ENCODE peak calls at places on chromosome 13, in four cellular contexts. One of them, this sample, is unnamed.

GRCh38 chr13:98300956-98301641 is 124.0 kb upstream of the RNF113B start:
- DNase-seq in GM12878: no peak
- DNase-seq in HL-60: no peak
- DNase-seq in K562: no peak
- DNase-seq in this sample: no peak

GRCh38 chr13:46648166-46648607 is 95.2 kb downstream of the LRCH1 start:
- DNase-seq in GM12878: no peak
- DNase-seq in HL-60: no peak
- DNase-seq in K562: peak
- DNase-seq in this sample: no peak

GRCh38 chr13:32663660-32664059 is 77.4 kb downstream of the PDS5B start:
- DNase-seq in K562: no peak
- DNase-seq in HL-60: no peak
- DNase-seq in GM12878: no peak
- DNase-seq in this sample: no peak

GRCh38 chr13:109880371-109881346 is 94.3 kb upstream of the IRS2 start:
- DNase-seq in K562: no peak
- DNase-seq in GM12878: no peak
- DNase-seq in HL-60: no peak
- DNase-seq in this sample: no peak

GRCh38 chr13:83881917-83882625 is at the start of gene SLITRK1:
- DNase-seq in K562: peak
- DNase-seq in GM12878: peak
- DNase-seq in HL-60: no peak
- DNase-seq in this sample: peak

GRCh38 chr13:30690282-30691188 is 44.8 kb upstream of the ALOX5AP start:
- DNase-seq in HL-60: peak
- DNase-seq in K562: no peak
- DNase-seq in GM12878: no peak
- DNase-seq in this sample: no peak

GRCh38 chr13:101127741-101128353 is 288.5 kb downstream of the NALCN start:
- DNase-seq in K562: peak
- DNase-seq in HL-60: no peak
- DNase-seq in GM12878: no peak
- DNase-seq in this sample: peak

GRCh38 chr13:110779046-110779445 is 65.5 kb downstream of the ING1 start:
- DNase-seq in K562: no peak
- DNase-seq in HL-60: no peak
- DNase-seq in GM12878: no peak
- DNase-seq in this sample: no peak

GRCh38 chr13:59680429-59681024 is 483.2 kb downstream of the DIAPH3 start:
- DNase-seq in K562: peak
- DNase-seq in GM12878: no peak
- DNase-seq in HL-60: no peak
- DNase-seq in this sample: no peak

GRCh38 chr13:74206061-74206561 is 71.9 kb upstream of the KLF12 start:
- DNase-seq in HL-60: no peak
- DNase-seq in K562: no peak
- DNase-seq in GM12878: no peak
- DNase-seq in this sample: no peak

GRCh38 chr13:70568571-70568970 is 460.3 kb upstream of the KLHL1 start:
- DNase-seq in HL-60: peak
- DNase-seq in GM12878: peak
- DNase-seq in K562: peak
- DNase-seq in this sample: peak

GRCh38 chr13:28576037-28576436 is 81.1 kb upstream of the FLT1 start:
- DNase-seq in HL-60: no peak
- DNase-seq in K562: no peak
- DNase-seq in GM12878: no peak
- DNase-seq in this sample: no peak

GRCh38 chr13:28579334-28579733 is 79.6 kb upstream of the POMP start:
- DNase-seq in HL-60: no peak
- DNase-seq in K562: no peak
- DNase-seq in GM12878: no peak
- DNase-seq in this sample: no peak

GRCh38 chr13:28575200-28575599 is 80.3 kb upstream of the FLT1 start:
- DNase-seq in K562: peak
- DNase-seq in HL-60: no peak
- DNase-seq in GM12878: peak
- DNase-seq in this sample: no peak

GRCh38 chr13:28573595-28574373 is 78.9 kb upstream of the FLT1 start:
- DNase-seq in GM12878: no peak
- DNase-seq in HL-60: peak
- DNase-seq in K562: no peak
- DNase-seq in this sample: no peak

DNA sequence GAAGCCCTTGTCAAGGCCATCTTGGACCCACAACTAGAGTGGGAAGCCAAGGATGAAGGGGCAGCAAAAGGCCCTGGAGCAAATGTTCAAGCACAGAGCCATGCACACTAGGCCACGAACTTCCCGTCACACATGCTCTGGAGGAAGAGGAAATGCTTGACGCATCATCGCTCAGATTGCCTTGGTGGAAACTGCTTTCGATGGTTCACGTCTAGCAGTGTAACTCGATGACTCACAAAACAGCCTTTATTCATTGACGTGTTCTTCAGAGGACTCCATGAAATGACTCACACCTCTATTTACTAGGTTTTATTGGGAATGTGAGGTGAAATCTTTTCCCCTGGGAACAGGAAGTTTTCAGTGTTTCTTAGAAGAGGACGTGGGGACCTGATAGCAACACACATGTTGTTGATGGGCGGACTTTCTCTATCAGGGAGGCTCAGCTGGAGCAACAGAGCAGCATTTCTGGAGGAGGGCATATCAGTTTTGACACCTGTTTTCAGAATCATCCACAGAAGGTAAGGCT is 79.8 kb upstream of the FLT1 start:
- DNase-seq in HL-60: peak
- DNase-seq in GM12878: peak
- DNase-seq in K562: peak
- DNase-seq in this sample: no peak
- TF ChIP-seq SPI1 in HL-60: peak
- TF ChIP-seq SPI1 in GM12878: no peak
- TF ChIP-seq SPI1 in K562: peak
- TF ChIP-seq SPI1 in this sample: no peak

GRCh38 chr13:108827637-108828036 is 198.2 kb downstream of the MYO16 start:
- DNase-seq in HL-60: no peak
- DNase-seq in K562: no peak
- DNase-seq in GM12878: no peak
- DNase-seq in this sample: no peak
- TF ChIP-seq SPI1 in HL-60: no peak
- TF ChIP-seq SPI1 in K562: no peak
- TF ChIP-seq SPI1 in GM12878: no peak
- TF ChIP-seq SPI1 in this sample: no peak

DNA sequence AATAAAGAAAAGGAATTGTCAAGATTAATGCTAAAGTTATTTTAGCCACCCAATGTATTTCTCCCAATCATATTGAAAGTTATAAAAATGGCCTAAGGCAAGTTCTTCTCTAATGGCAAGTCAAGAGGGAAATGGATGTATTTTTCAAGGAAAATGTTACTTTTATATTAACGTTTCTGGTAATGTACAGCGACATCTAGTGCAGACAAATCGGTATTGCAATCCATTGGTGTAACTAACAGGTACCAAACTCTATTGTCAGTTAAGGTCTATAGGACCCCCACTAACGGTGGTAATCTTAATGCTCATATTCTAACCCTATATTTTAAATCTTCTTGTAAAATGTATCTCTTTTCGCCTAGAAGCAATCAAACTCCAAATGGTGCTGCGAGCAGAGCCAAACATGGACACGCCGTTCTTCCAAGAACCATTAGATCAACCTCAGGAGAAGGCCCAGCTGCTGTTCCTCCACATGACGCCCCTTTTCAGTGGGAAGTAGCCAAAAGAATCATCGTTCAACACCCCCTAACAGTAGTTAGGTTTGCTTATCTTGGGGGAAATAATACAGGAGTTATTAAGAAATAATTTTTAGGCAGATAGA is 98.5 kb upstream of the PABPC3 start:
- DNase-seq in K562: peak
- DNase-seq in HL-60: no peak
- DNase-seq in GM12878: no peak
- DNase-seq in this sample: no peak
- TF ChIP-seq SPI1 in K562: no peak
- TF ChIP-seq SPI1 in HL-60: no peak
- TF ChIP-seq SPI1 in GM12878: no peak
- TF ChIP-seq SPI1 in this sample: no peak

DNA sequence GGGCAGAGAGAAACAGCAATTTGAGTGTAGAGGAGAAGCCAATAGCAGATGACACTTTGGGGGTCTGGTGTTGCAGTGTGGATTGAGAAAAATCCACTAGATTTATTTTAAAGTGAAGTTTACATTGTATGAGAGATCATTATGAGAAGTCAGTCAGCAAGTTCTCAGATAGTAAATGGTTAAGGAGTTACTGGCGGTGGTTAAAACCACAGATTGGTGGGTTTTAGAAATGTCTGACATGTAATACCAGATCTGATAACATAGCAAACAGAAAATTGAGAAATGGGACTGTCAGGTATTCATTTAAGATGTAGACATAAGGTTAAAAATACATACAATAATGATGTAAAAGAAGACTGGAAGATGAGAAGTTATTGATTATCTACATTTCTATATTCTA is 7.2 kb downstream of the ABHD13 start:
- DNase-seq in HL-60: no peak
- DNase-seq in K562: no peak
- DNase-seq in GM12878: no peak
- DNase-seq in this sample: no peak
- TF ChIP-seq SPI1 in HL-60: no peak
- TF ChIP-seq SPI1 in K562: no peak
- TF ChIP-seq SPI1 in GM12878: no peak
- TF ChIP-seq SPI1 in this sample: no peak

DNA sequence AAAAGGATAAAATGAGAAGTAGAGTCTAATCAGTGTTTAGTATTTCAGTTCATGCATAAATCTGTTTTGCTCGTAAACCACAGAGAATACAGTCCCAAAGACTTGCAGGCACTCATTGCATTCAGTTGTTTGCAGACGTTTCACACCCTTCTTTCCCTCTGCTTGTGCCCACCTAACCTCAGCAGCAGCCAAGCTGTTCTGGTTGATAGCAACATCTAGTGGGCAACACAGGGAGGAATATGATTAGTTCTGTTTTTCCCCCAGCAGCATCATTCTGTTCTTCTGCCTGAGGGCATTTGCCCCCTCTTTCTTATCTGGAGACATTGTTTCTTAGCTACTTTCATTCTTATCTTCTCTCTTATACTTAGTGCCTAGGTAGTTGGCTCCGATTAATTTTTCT is 135.6 kb downstream of the PAN3 start:
- DNase-seq in HL-60: no peak
- DNase-seq in GM12878: no peak
- DNase-seq in K562: no peak
- DNase-seq in this sample: no peak
- TF ChIP-seq SPI1 in HL-60: no peak
- TF ChIP-seq SPI1 in GM12878: no peak
- TF ChIP-seq SPI1 in K562: no peak
- TF ChIP-seq SPI1 in this sample: no peak

GRCh38 chr13:36417328-36417727 is 15.0 kb upstream of the CCNA1 start:
- DNase-seq in HL-60: no peak
- DNase-seq in K562: no peak
- DNase-seq in GM12878: no peak
- DNase-seq in this sample: no peak

GRCh38 chr13:36414461-36414860 is 17.8 kb upstream of the CCNA1 start:
- DNase-seq in HL-60: no peak
- DNase-seq in GM12878: no peak
- DNase-seq in K562: no peak
- DNase-seq in this sample: no peak

GRCh38 chr13:36420437-36420891 is 11.8 kb upstream of the CCNA1 start:
- DNase-seq in GM12878: peak
- DNase-seq in K562: peak
- DNase-seq in HL-60: peak
- DNase-seq in this sample: no peak

GRCh38 chr13:36421447-36421846 is 10.8 kb upstream of the CCNA1 start:
- DNase-seq in GM12878: no peak
- DNase-seq in HL-60: peak
- DNase-seq in K562: no peak
- DNase-seq in this sample: no peak

GRCh38 chr13:36418022-36418805 is 14.1 kb upstream of the CCNA1 start:
- DNase-seq in GM12878: peak
- DNase-seq in K562: no peak
- DNase-seq in HL-60: peak
- DNase-seq in this sample: no peak
- TF ChIP-seq SPI1 in GM12878: peak
- TF ChIP-seq SPI1 in K562: no peak
- TF ChIP-seq SPI1 in HL-60: peak
- TF ChIP-seq SPI1 in this sample: peak